ENCODE peak calls at places on chromosomes 1 and 21, in five cellular contexts. R is stimulated activated effector memory CD8-positive, alpha-beta T cell treated with anti-CD3 and anti-CD28 coated beads, Interleukin-12 subunit alpha, Interleukin-12 subunit beta, amount 100 ng/mL, for 72 hours; Z is HCEC 1CT; B is fibroblast of pulmonary artery; G is left kidney. F is an unnamed sample.

GRCh38 chr21:36388076-36388475 is 2.9 kb downstream of the CHAF1B start:
- DNase-seq in G (peak), B (no peak), Z (no peak), R (no peak), F (no peak)

GRCh38 chr1:18464665-18465050 is 16.1 kb upstream of the KLHDC7A start:
- DNase-seq in R (no peak), B (no peak), Z (no peak), G (no peak), F (no peak)

GRCh38 chr1:167524651-167525050 is 6.3 kb upstream of the CD247 start:
- DNase-seq in R (no peak), Z (no peak), B (no peak), G (no peak), F (no peak)

GRCh38 chr21:37393030-37393429 is 26.5 kb downstream of the DYRK1A start:
- DNase-seq in Z (no peak), G (no peak), B (no peak), R (no peak), F (no peak)

GRCh38 chr1:203935286-203935685 is 73.9 kb downstream of the SNRPE start:
- DNase-seq in Z (no peak), B (no peak), G (no peak), R (no peak), F (no peak)

GRCh38 chr1:97013904-97014303 is 292.3 kb downstream of the PTBP2 start:
- DNase-seq in G (peak), B (peak), Z (peak), R (no peak), F (no peak)

GRCh38 chr1:154611150-154611865 is 3.3 kb upstream of the ADAR start:
- DNase-seq in B (peak), R (no peak), Z (no peak), G (peak), F (no peak)

GRCh38 chr1:27084107-27084506 is 70.8 kb downstream of the SLC9A1 start:
- DNase-seq in G (no peak), R (no peak), B (no peak), Z (no peak), F (no peak)

GRCh38 chr1:219555031-219555667 is 57.8 kb downstream of the ZC3H11B start:
- DNase-seq in G (peak), R (no peak), B (peak), Z (no peak), F (no peak)

GRCh38 chr1:158124034-158124433 is 56.7 kb upstream of the CD1D start:
- DNase-seq in G (peak), Z (no peak), B (peak), R (no peak), F (peak)

GRCh38 chr21:39096754-39097153 is 86.5 kb downstream of the PSMG1 start:
- DNase-seq in B (no peak), G (no peak), R (no peak), Z (no peak), F (no peak)

GRCh38 chr1:172275478-172275877 is 145.0 kb upstream of the C1orf105 start:
- DNase-seq in Z (no peak), R (no peak), G (no peak), B (no peak), F (no peak)

F was measured in RCC 7860.